ENCODE peak calls at places on chromosomes 2 and 18, in nine cellular contexts. J, H, K, Z, G, A, L, U and F are unnamed samples.

GRCh38 chr2:3098231-3098630 is 279.4 kb downstream of the EIPR1 start:
- DNase-seq in H (no peak), K (no peak), Z (no peak), J (no peak), U (no peak), A (no peak), L (no peak), G (no peak), F (no peak)

GRCh38 chr2:203484266-203485112 is 50.6 kb downstream of the RAPH1 start:
- DNase-seq in G (peak), K (peak), Z (no peak), L (no peak), A (no peak), H (peak), U (peak), J (peak), F (peak)

GRCh38 chr2:232581725-232582124 is 31.2 kb downstream of the EIF4E2 start:
- DNase-seq in J (no peak), A (no peak), L (no peak), K (peak), H (no peak), Z (no peak), G (no peak), U (no peak), F (no peak)

GRCh38 chr2:222973237-222973636 is 78.8 kb upstream of the KCNE4 start:
- DNase-seq in Z (no peak), H (no peak), L (no peak), A (no peak), K (no peak), J (no peak), G (no peak), U (no peak), F (no peak)

GRCh38 chr2:241041557-241042158 is 43.2 kb downstream of the SNED1 start:
- DNase-seq in A (no peak), G (no peak), Z (no peak), U (no peak), K (peak), H (no peak), L (no peak), J (no peak), F (no peak)

GRCh38 chr2:161044095-161044874 is 115.9 kb upstream of the TANK start:
- DNase-seq in L (no peak), G (no peak), H (no peak), J (no peak), Z (no peak), A (no peak), U (peak), K (no peak), F (no peak)

GRCh38 chr18:44916429-44917183 is 235.9 kb downstream of the SETBP1 start:
- DNase-seq in U (no peak), G (no peak), Z (no peak), K (no peak), H (no peak), J (no peak), L (no peak), A (no peak), F (no peak)

GRCh38 chr2:110874565-110875383 is 142.4 kb downstream of the ACOXL start:
- DNase-seq in G (no peak), L (no peak), J (no peak), U (no peak), H (no peak), A (no peak), Z (no peak), K (no peak), F (no peak)

GRCh38 chr2:145736901-145737300 is 1217.0 kb upstream of the ZEB2 start:
- DNase-seq in Z (no peak), G (no peak), H (no peak), L (no peak), U (no peak), J (no peak), K (no peak), A (no peak), F (no peak)